ENCODE peak calls at places on chromosomes 12 and 14, in ten cellular contexts. P is AG08395; S is neural progenitor cell; C is stimulated activated naive CD4-positive, alpha-beta T cell; N is right atrium auricular region; I is NCI-H510A treated with DMSO at 0.1 percent for 48 hours; Z is GM23248; W is Caki2; B is H9; D is astrocyte of the cerebellum. H is an unnamed sample.

GRCh38 chr12:33588082-33588712 is 148.6 kb upstream of the SYT10 start:
- DNase-seq in D (no peak), B (no peak), C (no peak), I (no peak), S (peak; percentile 66), P (no peak), Z (peak; percentile 32), N (peak; percentile 59), W (peak; percentile 28), H (no peak)

GRCh38 chr12:77402726-77403125 is 337.4 kb upstream of the E2F7 start:
- DNase-seq in D (peak; percentile 66), C (no peak), S (no peak), P (peak; percentile 28), W (no peak), I (peak; percentile 22), Z (peak; percentile 50), B (no peak), N (no peak), H (peak; percentile 25)

GRCh38 chr14:24332094-24332983 is 2.5 kb downstream of the ADCY4 start:
- DNase-seq in Z (peak; percentile 80), I (peak; percentile 38), N (peak; percentile 79), S (peak; percentile 81), P (peak; percentile 85), W (peak; percentile 22), B (peak; percentile 90), D (no peak), C (peak; percentile 81), H (peak; percentile 98)

GRCh38 chr14:97061714-97062113 is 264.5 kb downstream of the VRK1 start:
- DNase-seq in D (no peak), I (no peak), C (no peak), B (no peak), N (no peak), Z (no peak), W (no peak), S (no peak), P (no peak), H (no peak)

GRCh38 chr14:100059433-100059781 is 5.8 kb upstream of the EVL start:
- DNase-seq in N (no peak), D (no peak), I (no peak), S (no peak), B (no peak), Z (no peak), P (no peak), C (no peak), W (no peak), H (no peak)

GRCh38 chr12:25320123-25321006 is 69.6 kb upstream of the KRAS start:
- DNase-seq in I (no peak), C (no peak), S (no peak), D (peak; percentile 53), B (no peak), N (no peak), Z (no peak), W (no peak), P (no peak), H (no peak)

GRCh38 chr14:54483848-54484247 is 4.9 kb downstream of the GMFB start:
- DNase-seq in N (no peak), S (no peak), P (no peak), D (no peak), Z (peak; percentile 14), C (no peak), B (no peak), I (no peak), W (no peak), H (no peak)

GRCh38 chr12:47828967-47829482 is 9.3 kb upstream of the HDAC7 start:
- DNase-seq in P (peak; percentile 90), N (peak; percentile 91), Z (peak; percentile 79), D (no peak), I (no peak), B (peak; percentile 83), W (peak; percentile 39), S (no peak), C (no peak), H (peak; percentile 92)

GRCh38 chr14:101729382-101729781 is 32.1 kb upstream of the PPP2R5C start:
- DNase-seq in P (no peak), B (no peak), S (no peak), I (no peak), D (no peak), Z (no peak), C (no peak), W (no peak), N (no peak), H (no peak)

GRCh38 chr14:105051182-105052109 is 13.8 kb downstream of the GPR132 start:
- DNase-seq in N (no peak), P (no peak), Z (no peak), C (no peak), W (no peak), I (no peak), S (no peak), B (no peak), D (no peak), H (peak; percentile 80)

GRCh38 chr12:102567031-102567985 is 86.9 kb upstream of the IGF1 start:
- DNase-seq in Z (peak; percentile 82), C (no peak), D (peak; percentile 26), B (no peak), P (peak; percentile 72), W (peak; percentile 75), N (no peak), I (no peak), S (no peak), H (peak; percentile 66)

GRCh38 chr14:33902363-33902762 is 48.5 kb downstream of the EGLN3 start:
- DNase-seq in Z (no peak), N (no peak), S (no peak), P (no peak), D (no peak), W (no peak), I (no peak), B (no peak), C (no peak), H (no peak)

GRCh38 chr12:131755305-131756113 is 44.6 kb downstream of the SFSWAP start:
- DNase-seq in W (peak; percentile 18), C (peak; percentile 41), S (peak; percentile 45), B (peak; percentile 75), D (no peak), I (peak; percentile 28), N (no peak), P (no peak), Z (peak; percentile 39), H (peak; percentile 77)

GRCh38 chr14:64196668-64197411 is 97.3 kb downstream of the ESR2 start:
- DNase-seq in P (peak; percentile 54), C (no peak), N (peak; percentile 68), W (no peak), Z (peak; percentile 70), I (peak; percentile 78), S (peak; percentile 75), D (no peak), B (peak; percentile 67), H (no peak)

GRCh38 chr12:2289525-2289924 is 236.7 kb downstream of the CACNA1C start:
- DNase-seq in W (no peak), N (no peak), I (no peak), Z (no peak), P (no peak), S (no peak), B (no peak), C (no peak), D (no peak), H (no peak)

GRCh38 chr14:94620597-94620996 is 8.4 kb downstream of the SERPINA3 start:
- DNase-seq in Z (no peak), S (no peak), W (no peak), B (no peak), C (no peak), I (no peak), N (no peak), P (no peak), D (no peak), H (no peak)

GRCh38 chr12:111063296-111064026 is 143.1 kb upstream of the MYL2 start:
- DNase-seq in B (no peak), C (no peak), I (no peak), P (no peak), W (no peak), Z (peak; percentile 89), N (no peak), D (no peak), S (no peak), H (no peak)

GRCh38 chr12:96487214-96487613 is 2.2 kb upstream of the CFAP54 start:
- DNase-seq in N (no peak), W (peak; percentile 69), P (peak; percentile 65), D (no peak), C (no peak), S (no peak), B (no peak), Z (peak; percentile 92), I (no peak), H (peak; percentile 90)

GRCh38 chr14:73472182-73473114 is 14.1 kb upstream of the NUMB start:
- DNase-seq in W (peak; percentile 50), C (peak; percentile 47), S (peak; percentile 71), B (no peak), I (peak; percentile 61), D (peak; percentile 70), Z (peak; percentile 83), P (peak; percentile 76), N (no peak), H (no peak)

H was measured in osteoblast.